ENCODE peak calls at places on chromosomes 3 and 15, in nine cellular contexts. One of them, this sample, is unnamed.

GRCh38 chr15:78075490-78076230 is 1.9 kb downstream of the TBC1D2B start:
- DNase-seq in SK-N-MC: no peak
- DNase-seq in iPS DF 6.9: no peak
- DNase-seq in hepatocyte: peak; percentile 82
- DNase-seq in cardiac muscle cell: peak; percentile 94
- DNase-seq in aorta: no peak
- DNase-seq in stomach: peak; percentile 64
- DNase-seq in psoas muscle: no peak
- DNase-seq in suprapubic skin: peak; percentile 57
- DNase-seq in this sample: peak; percentile 75

GRCh38 chr15:59197459-59197858 is 9.2 kb upstream of the LDHAL6B start:
- DNase-seq in SK-N-MC: no peak
- DNase-seq in iPS DF 6.9: no peak
- DNase-seq in hepatocyte: no peak
- DNase-seq in cardiac muscle cell: no peak
- DNase-seq in aorta: no peak
- DNase-seq in stomach: no peak
- DNase-seq in psoas muscle: no peak
- DNase-seq in suprapubic skin: no peak
- DNase-seq in this sample: no peak

GRCh38 chr3:59607628-59608027 is 557.8 kb upstream of the CFAP20DC start:
- DNase-seq in SK-N-MC: no peak
- DNase-seq in iPS DF 6.9: no peak
- DNase-seq in hepatocyte: peak; percentile 23
- DNase-seq in cardiac muscle cell: peak; percentile 7
- DNase-seq in aorta: no peak
- DNase-seq in stomach: no peak
- DNase-seq in psoas muscle: no peak
- DNase-seq in suprapubic skin: no peak
- DNase-seq in this sample: peak; percentile 2

GRCh38 chr3:197487911-197488391 is 67.8 kb downstream of the BDH1 start:
- DNase-seq in SK-N-MC: no peak
- DNase-seq in iPS DF 6.9: no peak
- DNase-seq in hepatocyte: peak; percentile 55
- DNase-seq in cardiac muscle cell: peak; percentile 92
- DNase-seq in aorta: no peak
- DNase-seq in stomach: no peak
- DNase-seq in psoas muscle: peak; percentile 62
- DNase-seq in suprapubic skin: no peak
- DNase-seq in this sample: no peak

GRCh38 chr3:164524201-164524600 is 554.1 kb downstream of the SI start:
- DNase-seq in SK-N-MC: no peak
- DNase-seq in iPS DF 6.9: no peak
- DNase-seq in hepatocyte: peak; percentile 57
- DNase-seq in cardiac muscle cell: no peak
- DNase-seq in aorta: no peak
- DNase-seq in stomach: no peak
- DNase-seq in psoas muscle: no peak
- DNase-seq in suprapubic skin: no peak
- DNase-seq in this sample: no peak

GRCh38 chr3:157502916-157503620 is at the start of gene VEPH1:
- DNase-seq in SK-N-MC: no peak
- DNase-seq in iPS DF 6.9: no peak
- DNase-seq in hepatocyte: peak; percentile 58
- DNase-seq in cardiac muscle cell: peak; percentile 83
- DNase-seq in aorta: no peak
- DNase-seq in stomach: no peak
- DNase-seq in psoas muscle: no peak
- DNase-seq in suprapubic skin: no peak
- DNase-seq in this sample: no peak

GRCh38 chr3:114624676-114625181 is 330.9 kb downstream of the TIGIT start:
- DNase-seq in SK-N-MC: no peak
- DNase-seq in iPS DF 6.9: no peak
- DNase-seq in hepatocyte: peak; percentile 88
- DNase-seq in cardiac muscle cell: peak; percentile 97
- DNase-seq in aorta: peak; percentile 98
- DNase-seq in stomach: peak; percentile 65
- DNase-seq in psoas muscle: peak; percentile 95
- DNase-seq in suprapubic skin: peak; percentile 94
- DNase-seq in this sample: peak; percentile 35

GRCh38 chr3:4776980-4777581 is 202.2 kb upstream of the BHLHE40 start:
- DNase-seq in SK-N-MC: no peak
- DNase-seq in iPS DF 6.9: no peak
- DNase-seq in hepatocyte: peak; percentile 59
- DNase-seq in cardiac muscle cell: peak; percentile 59
- DNase-seq in aorta: no peak
- DNase-seq in stomach: no peak
- DNase-seq in psoas muscle: no peak
- DNase-seq in suprapubic skin: no peak
- DNase-seq in this sample: peak; percentile 83

GRCh38 chr15:51195459-51195858 is 100.8 kb upstream of the TNFAIP8L3 start:
- DNase-seq in SK-N-MC: no peak
- DNase-seq in iPS DF 6.9: no peak
- DNase-seq in hepatocyte: no peak
- DNase-seq in cardiac muscle cell: peak; percentile 45
- DNase-seq in aorta: no peak
- DNase-seq in stomach: no peak
- DNase-seq in psoas muscle: no peak
- DNase-seq in suprapubic skin: no peak
- DNase-seq in this sample: no peak

GRCh38 chr3:70970136-70970535 is 613.4 kb downstream of the FOXP1 start:
- DNase-seq in SK-N-MC: no peak
- DNase-seq in iPS DF 6.9: no peak
- DNase-seq in hepatocyte: no peak
- DNase-seq in cardiac muscle cell: no peak
- DNase-seq in aorta: no peak
- DNase-seq in stomach: no peak
- DNase-seq in psoas muscle: no peak
- DNase-seq in suprapubic skin: no peak
- DNase-seq in this sample: no peak

GRCh38 chr3:52172262-52172757 is 18.1 kb upstream of the POC1A start:
- DNase-seq in SK-N-MC: no peak
- DNase-seq in iPS DF 6.9: no peak
- DNase-seq in hepatocyte: no peak
- DNase-seq in cardiac muscle cell: no peak
- DNase-seq in aorta: peak; percentile 51
- DNase-seq in stomach: no peak
- DNase-seq in psoas muscle: no peak
- DNase-seq in suprapubic skin: peak; percentile 33
- DNase-seq in this sample: no peak

GRCh38 chr15:50363612-50364011 is 8.6 kb upstream of the GABPB1 start:
- DNase-seq in SK-N-MC: no peak
- DNase-seq in iPS DF 6.9: no peak
- DNase-seq in hepatocyte: no peak
- DNase-seq in cardiac muscle cell: no peak
- DNase-seq in aorta: no peak
- DNase-seq in stomach: no peak
- DNase-seq in psoas muscle: no peak
- DNase-seq in suprapubic skin: no peak
- DNase-seq in this sample: no peak

DNA sequence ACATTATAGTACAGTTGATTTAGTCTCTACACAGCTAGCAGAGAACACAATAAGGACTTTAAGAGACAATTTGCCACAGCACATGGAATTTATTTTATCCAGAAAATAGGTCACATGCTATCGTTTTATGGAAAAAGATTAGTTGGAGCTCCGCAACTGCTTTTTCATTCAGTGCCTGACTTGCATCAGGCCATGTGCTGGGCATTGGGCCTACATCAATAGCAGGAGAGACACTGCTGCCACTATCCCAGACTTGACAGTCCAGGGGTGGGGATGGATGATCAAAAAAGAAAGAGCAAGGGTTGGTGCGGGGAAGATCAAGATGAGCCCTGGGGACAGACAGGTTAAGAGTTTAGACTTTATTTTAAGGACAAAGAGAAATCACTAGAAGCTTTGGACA is 75.2 kb upstream of the C3orf80 start:
- DNase-seq in SK-N-MC: no peak
- DNase-seq in iPS DF 6.9: no peak
- DNase-seq in hepatocyte: no peak
- DNase-seq in cardiac muscle cell: peak; percentile 49
- DNase-seq in aorta: no peak
- DNase-seq in stomach: no peak
- DNase-seq in psoas muscle: no peak
- DNase-seq in suprapubic skin: no peak
- DNase-seq in this sample: no peak
- H3K4me3 ChIP-seq in SK-N-MC: no peak overlapping the region
- H3K4me3 ChIP-seq in iPS DF 6.9: no peak overlapping the region
- H3K4me3 ChIP-seq in hepatocyte: no peak overlapping the region
- H3K4me3 ChIP-seq in cardiac muscle cell: no peak overlapping the region
- H3K4me3 ChIP-seq in aorta: no peak overlapping the region
- H3K4me3 ChIP-seq in stomach: no peak overlapping the region
- H3K4me3 ChIP-seq in psoas muscle: no peak overlapping the region
- H3K4me3 ChIP-seq in suprapubic skin: no peak overlapping the region
- H3K4me3 ChIP-seq in this sample: no peak overlapping the region

DNA sequence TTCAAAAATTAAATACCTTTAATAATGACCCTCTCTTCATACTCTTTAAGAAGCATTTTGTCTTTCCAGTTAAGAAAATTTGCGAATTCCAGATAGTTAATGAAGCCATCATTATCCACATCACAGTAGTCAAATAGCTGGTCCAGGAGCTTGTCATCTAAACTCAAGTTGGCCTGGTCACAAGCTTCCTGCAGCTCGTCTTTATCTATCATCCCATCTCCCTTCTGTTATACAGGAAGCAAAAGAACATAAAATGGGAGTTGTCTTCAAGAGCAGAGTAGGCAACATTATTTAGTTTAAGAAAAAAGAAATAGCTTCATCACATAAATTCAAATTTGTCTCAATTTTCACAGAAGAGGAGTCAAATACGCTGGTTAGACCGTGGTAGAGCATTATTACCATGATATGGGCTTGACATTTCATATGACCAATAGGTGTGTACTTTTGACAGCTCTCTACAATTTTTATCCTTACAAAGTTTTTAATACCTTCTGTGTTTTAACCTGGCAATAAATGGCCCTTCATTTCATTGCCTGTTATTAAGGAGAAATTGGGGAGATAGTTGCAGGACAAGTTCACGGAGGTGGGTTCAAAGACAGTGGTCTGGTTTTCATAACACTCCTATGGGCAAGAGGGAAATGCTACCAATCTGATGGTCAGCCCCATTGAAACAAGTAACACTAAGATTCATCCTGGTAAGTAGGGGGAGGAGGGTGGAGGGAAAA is 45.4 kb downstream of the EFHB start:
- DNase-seq in SK-N-MC: no peak
- DNase-seq in iPS DF 6.9: no peak
- DNase-seq in hepatocyte: no peak
- DNase-seq in cardiac muscle cell: peak; percentile 6
- DNase-seq in aorta: no peak
- DNase-seq in stomach: no peak
- DNase-seq in psoas muscle: no peak
- DNase-seq in suprapubic skin: no peak
- DNase-seq in this sample: no peak
- H3K27ac ChIP-seq in SK-N-MC: no peak overlapping the region
- H3K27ac ChIP-seq in iPS DF 6.9: no peak overlapping the region
- H3K27ac ChIP-seq in hepatocyte: peak overlapping the region; percentile 90
- H3K27ac ChIP-seq in cardiac muscle cell: no peak overlapping the region
- H3K27ac ChIP-seq in aorta: peak overlapping the region; percentile 36
- H3K27ac ChIP-seq in stomach: peak overlapping the region; percentile 79
- H3K27ac ChIP-seq in psoas muscle: peak overlapping the region; percentile 36
- H3K27ac ChIP-seq in suprapubic skin: no peak overlapping the region
- H3K27ac ChIP-seq in this sample: peak overlapping the region; percentile 80

GRCh38 chr3:84893211-84893610 is 65.6 kb upstream of the CADM2 start:
- DNase-seq in SK-N-MC: no peak
- DNase-seq in iPS DF 6.9: no peak
- DNase-seq in hepatocyte: no peak
- DNase-seq in cardiac muscle cell: no peak
- DNase-seq in aorta: no peak
- DNase-seq in stomach: no peak
- DNase-seq in psoas muscle: no peak
- DNase-seq in suprapubic skin: no peak
- DNase-seq in this sample: no peak
- H3K9me3 ChIP-seq in SK-N-MC: no peaks in the 10 kb centered on the region
- H3K9me3 ChIP-seq in iPS DF 6.9: no peaks in the 10 kb centered on the region
- H3K9me3 ChIP-seq in hepatocyte: no peaks in the 10 kb centered on the region
- H3K9me3 ChIP-seq in cardiac muscle cell: no peaks in the 10 kb centered on the region
- H3K9me3 ChIP-seq in aorta: no peaks in the 10 kb centered on the region
- H3K9me3 ChIP-seq in stomach: peaks cover 45% of the 10 kb centered on the region
- H3K9me3 ChIP-seq in psoas muscle: no peaks in the 10 kb centered on the region
- H3K9me3 ChIP-seq in suprapubic skin: no peaks in the 10 kb centered on the region
- H3K9me3 ChIP-seq in this sample: no peaks in the 10 kb centered on the region

DNA sequence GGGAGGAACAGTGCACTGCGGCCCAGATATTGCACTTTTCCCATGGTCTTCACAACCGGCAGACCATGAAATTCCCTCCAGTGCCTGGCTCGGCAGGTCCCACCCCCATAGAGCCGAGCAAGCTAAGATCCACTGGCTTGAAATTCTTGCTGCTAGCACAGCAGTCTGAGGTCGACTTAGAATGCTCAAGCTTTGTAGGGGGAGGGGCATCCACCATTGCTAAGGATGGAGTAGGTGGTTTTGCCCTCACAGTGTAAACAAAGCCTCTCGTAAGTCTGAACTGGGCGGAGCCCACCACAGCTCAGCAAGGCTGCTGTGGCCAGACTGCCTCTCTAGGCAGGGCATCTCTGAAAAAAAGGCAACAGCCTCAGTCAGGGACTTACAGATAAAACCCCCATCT is 156.3 kb downstream of the FRMD5 start:
- DNase-seq in SK-N-MC: no peak
- DNase-seq in iPS DF 6.9: no peak
- DNase-seq in hepatocyte: peak; percentile 58
- DNase-seq in cardiac muscle cell: no peak
- DNase-seq in aorta: no peak
- DNase-seq in stomach: no peak
- DNase-seq in psoas muscle: no peak
- DNase-seq in suprapubic skin: no peak
- DNase-seq in this sample: no peak
- H3K4me3 ChIP-seq in SK-N-MC: no peak overlapping the region
- H3K4me3 ChIP-seq in iPS DF 6.9: no peak overlapping the region
- H3K4me3 ChIP-seq in hepatocyte: no peak overlapping the region
- H3K4me3 ChIP-seq in cardiac muscle cell: no peak overlapping the region
- H3K4me3 ChIP-seq in aorta: no peak overlapping the region
- H3K4me3 ChIP-seq in stomach: no peak overlapping the region
- H3K4me3 ChIP-seq in psoas muscle: no peak overlapping the region
- H3K4me3 ChIP-seq in suprapubic skin: no peak overlapping the region
- H3K4me3 ChIP-seq in this sample: no peak overlapping the region

DNA sequence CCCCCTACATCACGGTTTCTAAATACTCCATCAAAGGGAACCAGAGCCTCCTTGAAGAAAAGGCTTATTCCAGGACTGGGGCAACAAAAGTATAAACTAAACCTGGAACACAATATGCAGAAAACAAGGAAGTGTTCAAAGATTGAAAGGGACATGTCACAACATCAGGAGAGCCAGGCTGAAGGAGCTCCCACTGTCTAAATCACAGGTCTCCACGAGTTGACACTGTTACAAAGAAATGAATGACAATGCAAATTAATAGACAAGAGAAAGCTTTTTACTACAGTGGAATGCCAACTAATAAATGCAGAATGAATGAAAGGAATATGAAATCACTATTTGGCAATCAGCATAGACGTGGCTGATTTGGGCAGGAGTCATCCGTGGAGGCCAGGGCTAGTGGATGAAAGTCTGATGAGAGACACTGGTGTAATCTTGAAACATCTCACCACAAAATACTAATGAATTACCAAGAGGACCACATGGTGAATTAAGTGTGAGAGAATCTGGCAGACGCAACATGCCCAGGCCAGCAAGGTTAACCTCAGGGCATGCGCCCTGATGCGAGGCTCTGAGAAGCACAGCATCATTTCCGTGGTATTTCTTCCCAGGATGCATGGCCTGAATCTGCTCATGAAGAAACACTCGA is 123.8 kb upstream of the TJP1 start:
- DNase-seq in SK-N-MC: no peak
- DNase-seq in iPS DF 6.9: no peak
- DNase-seq in hepatocyte: no peak
- DNase-seq in cardiac muscle cell: no peak
- DNase-seq in aorta: no peak
- DNase-seq in stomach: no peak
- DNase-seq in psoas muscle: no peak
- DNase-seq in suprapubic skin: no peak
- DNase-seq in this sample: no peak
- H3K27ac ChIP-seq in SK-N-MC: no peak overlapping the region
- H3K27ac ChIP-seq in iPS DF 6.9: no peak overlapping the region
- H3K27ac ChIP-seq in hepatocyte: no peak overlapping the region
- H3K27ac ChIP-seq in cardiac muscle cell: no peak overlapping the region
- H3K27ac ChIP-seq in aorta: no peak overlapping the region
- H3K27ac ChIP-seq in stomach: no peak overlapping the region
- H3K27ac ChIP-seq in psoas muscle: no peak overlapping the region
- H3K27ac ChIP-seq in suprapubic skin: no peak overlapping the region
- H3K27ac ChIP-seq in this sample: no peak overlapping the region

This sample was measured in small intestine.